ENCODE peak calls at places on chromosomes 3 and 15, in four cellular contexts. O is uterus, R is tibial nerve, I is heart left ventricle. F is an unnamed sample. For H3K36me3, the result is how much of the 10 kb centered on the place peaks cover.

GRCh38 chr3:127747751-127748521 is 74.4 kb downstream of the MGLL start:
- DNase-seq in R (peak), O (peak), I (peak), F (peak)

GRCh38 chr3:194344012-194344411 is 7.1 kb downstream of the CPN2 start:
- DNase-seq in R (peak), I (peak), O (peak), F (peak)

GRCh38 chr3:115704661-115705338 is 81.5 kb downstream of the GAP43 start:
- DNase-seq in I (no peak), R (no peak), O (no peak), F (no peak)

GRCh38 chr3:120144267-120144666 is 50.0 kb upstream of the GSK3B start:
- DNase-seq in R (no peak), O (no peak), I (no peak), F (no peak)

GRCh38 chr3:64992462-64993285 is 304.9 kb upstream of the ADAMTS9 start:
- DNase-seq in O (no peak), I (peak), R (no peak), F (no peak)

GRCh38 chr3:88150371-88150770 is 612 bp downstream of the C3orf38 start:
- DNase-seq in O (no peak), I (no peak), R (no peak), F (no peak)

GRCh38 chr3:46607603-46608028 is 4.7 kb upstream of the FAM240A start:
- DNase-seq in I (no peak), O (no peak), R (no peak), F (no peak)

GRCh38 chr15:72585659-72586058 is 68.8 kb upstream of the GOLGA6B start:
- DNase-seq in I (no peak), R (no peak), O (no peak), F (no peak)

GRCh38 chr3:142117452-142117851 is 31.9 kb downstream of the TFDP2 start:
- DNase-seq in O (no peak), I (no peak), R (no peak), F (no peak)

GRCh38 chr3:41955192-41955591 is 6.7 kb downstream of the ULK4 start:
- DNase-seq in O (no peak), R (no peak), I (no peak), F (no peak)

GRCh38 chr3:179182892-179183291 is 34.7 kb downstream of the PIK3CA start:
- DNase-seq in O (no peak), I (no peak), R (no peak), F (no peak)

GRCh38 chr3:115581347-115582135 is 41.8 kb upstream of the GAP43 start:
- DNase-seq in O (no peak), I (peak), R (no peak), F (no peak)

GRCh38 chr3:25237602-25238001 is 190.5 kb upstream of the RARB start:
- DNase-seq in O (no peak), R (no peak), I (no peak), F (no peak)

GRCh38 chr3:194828126-194828525 is 142.4 kb downstream of the FAM43A start:
- DNase-seq in R (no peak), O (no peak), I (no peak), F (no peak)

GRCh38 chr3:121295966-121296365 is 249.8 kb downstream of the POLQ start:
- DNase-seq in O (no peak), I (no peak), R (no peak), F (no peak)

GRCh38 chr3:121295453-121295852 is 250.3 kb downstream of the POLQ start:
- DNase-seq in O (no peak), I (no peak), R (no peak), F (no peak)
- H3K36me3 ChIP-seq in O (under half), I (under half), R (under half), F (under half)

GRCh38 chr15:90264649-90265048 is 823 bp upstream of the NGRN start:
- DNase-seq in I (no peak), O (no peak), R (no peak), F (peak)

GRCh38 chr15:90265271-90266060 is at the start of gene NGRN:
- DNase-seq in I (peak), R (peak), O (peak), F (peak)

GRCh38 chr15:90266485-90266884 is 1.0 kb downstream of the NGRN start:
- DNase-seq in I (no peak), R (no peak), O (no peak), F (no peak)

GRCh38 chr15:90268415-90268814 is 2.9 kb downstream of the NGRN start:
- DNase-seq in R (no peak), O (no peak), I (no peak), F (no peak)

GRCh38 chr15:90266061-90266431 is 574 bp downstream of the NGRN start:
- DNase-seq in O (no peak), I (no peak), R (no peak), F (peak)
- TF ChIP-seq POLR2A in O (no peak), I (no peak), R (no peak), F (no peak)

GRCh38 chr3:181695661-181696491 is 15.8 kb upstream of the SOX2 start:
- DNase-seq in O (no peak), I (no peak), R (no peak), F (no peak)
- H3K4me3 ChIP-seq in O (peak), I (peak), R (peak), F (peak)

GRCh38 chr3:125957674-125958510 is 11.1 kb upstream of the ROPN1B start:
- DNase-seq in O (no peak), I (peak), R (no peak), F (no peak)

GRCh38 chr3:125960456-125961288 is 8.3 kb upstream of the ROPN1B start:
- DNase-seq in R (no peak), O (no peak), I (no peak), F (no peak)

GRCh38 chr3:125960066-125960424 is 8.9 kb upstream of the ROPN1B start:
- DNase-seq in R (no peak), I (peak), O (no peak), F (no peak)

GRCh38 chr3:125959317-125960065 is 9.5 kb upstream of the ROPN1B start:
- DNase-seq in O (no peak), R (no peak), I (no peak), F (no peak)

DNA sequence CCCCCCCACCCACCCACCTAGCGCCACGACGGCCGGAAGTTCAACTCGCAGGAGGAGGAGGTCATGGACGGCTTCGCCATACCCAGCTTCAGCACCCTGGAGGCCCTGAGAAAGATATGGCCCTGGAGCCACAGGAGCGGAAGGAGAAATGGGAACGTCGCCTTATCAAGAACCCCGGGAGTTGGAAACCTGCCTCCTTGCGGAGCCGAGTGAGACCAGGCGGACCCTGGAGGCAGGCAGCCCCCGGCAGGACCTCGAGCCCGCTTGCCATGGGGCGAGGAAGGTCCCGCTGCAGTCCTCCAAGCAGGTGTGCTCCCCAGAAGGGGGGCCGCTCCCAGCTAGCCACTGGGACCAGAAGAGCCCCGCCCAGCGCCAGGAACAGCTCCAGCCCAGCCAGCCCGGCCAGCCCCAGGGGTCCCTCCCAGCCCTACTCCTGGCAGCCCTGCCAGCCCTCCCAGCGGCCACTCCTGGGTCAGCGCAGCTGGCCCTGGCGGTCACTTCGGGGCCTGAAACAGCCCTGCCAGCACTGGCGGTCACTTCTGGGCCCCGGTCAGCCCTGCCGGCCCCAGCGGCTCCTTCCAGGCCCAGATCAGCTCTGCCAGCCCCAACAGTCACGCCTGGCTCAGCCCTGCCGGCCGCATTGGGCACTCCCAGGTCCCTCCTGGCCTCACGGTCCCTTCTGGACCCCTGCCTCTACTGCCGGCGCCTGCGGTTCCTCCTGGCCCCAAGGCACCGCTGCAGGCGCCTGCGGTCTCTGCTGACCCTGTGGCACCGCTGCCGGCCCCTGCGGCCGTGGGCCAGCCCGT is 10.3 kb upstream of the ROPN1B start:
- DNase-seq in I (no peak), R (no peak), O (no peak), F (no peak)
- H3K36me3 ChIP-seq in I (under half), R (under half), O (under half), F (under half)

GRCh38 chr15:74373731-74374647 is 6.5 kb upstream of the CYP11A1 start:
- DNase-seq in R (peak), I (peak), O (peak), F (peak)
- TF ChIP-seq POLR2A in R (no peak), I (no peak), O (no peak), F (no peak)

DNA sequence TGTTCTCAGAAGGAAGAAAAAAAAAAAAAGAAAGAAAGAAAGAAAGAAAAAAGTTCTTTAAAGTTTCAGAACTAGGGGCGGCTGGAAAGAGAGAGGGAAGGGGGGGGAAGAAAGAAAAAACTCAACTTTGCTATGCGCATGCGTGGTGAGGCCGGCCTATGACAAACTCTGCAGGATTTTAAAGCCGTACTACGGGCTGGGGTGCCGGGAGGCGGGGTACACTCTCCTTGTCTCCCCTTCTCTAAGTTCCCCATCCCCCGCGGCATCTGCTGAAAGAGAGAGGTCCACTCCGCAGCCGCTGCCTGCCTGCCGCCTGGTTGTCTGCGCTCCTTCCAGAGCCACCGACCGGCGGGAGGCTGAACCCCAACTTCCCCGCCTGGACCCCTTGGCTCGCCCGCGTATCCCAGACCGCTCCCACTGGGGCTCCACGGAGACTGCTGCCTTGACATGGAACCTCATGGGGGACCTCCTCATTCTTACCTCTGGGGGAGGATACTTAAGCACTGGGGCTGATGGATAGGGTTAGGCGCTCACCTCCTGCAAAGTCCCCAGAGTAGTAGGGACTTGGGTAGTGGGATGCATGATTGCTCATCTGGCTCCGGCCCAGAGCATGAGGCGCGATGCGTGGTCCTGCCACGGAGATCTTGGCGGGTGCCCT is 1.4 kb upstream of the WNT5A start:
- DNase-seq in I (peak), R (no peak), O (peak), F (peak)
- H3K4me3 ChIP-seq in I (peak), R (peak), O (peak), F (peak)

GRCh38 chr15:78449220-78449999 is 11.4 kb downstream of the IREB2 start:
- DNase-seq in R (no peak), I (no peak), O (no peak), F (no peak)
- H3K36me3 ChIP-seq in R (under half), I (under half), O (under half), F (under half)

F was measured in gastrocnemius medialis.